ENCODE peak calls at places on chromosomes 4 and X, in nine cellular contexts. C is colonic mucosa, T is GM23248, A is astrocyte, N is IMR-90, D is NT2/D1, J is PC-3, M is mesendoderm, G is neuronal stem cell. H is an unnamed sample.

GRCh38 chrX:137988470-137988869 is 422.5 kb downstream of the ZIC3 start:
- DNase-seq in A (no peak), J (no peak), M (no peak), G (no peak), C (no peak), N (no peak), T (no peak), D (no peak), H (no peak)

GRCh38 chr4:170990989-170991589 is 822.1 kb upstream of the GALNTL6 start:
- DNase-seq in M (peak; percentile 79), N (no peak), G (peak; percentile 35), J (peak; percentile 44), D (peak; percentile 43), C (no peak), A (no peak), T (peak; percentile 3), H (peak; percentile 80)

GRCh38 chrX:131617182-131617581 is 73.3 kb downstream of the OR13H1 start:
- DNase-seq in C (no peak), N (peak; percentile 1), J (peak; percentile 68), D (no peak), M (no peak), G (no peak), T (peak; percentile 33), A (peak; percentile 91), H (no peak)

GRCh38 chr4:8821151-8821950 is 50.3 kb downstream of the HMX1 start:
- DNase-seq in D (no peak), J (no peak), N (no peak), G (no peak), C (peak; percentile 11), M (no peak), A (no peak), T (no peak), H (peak; percentile 31)

GRCh38 chrX:44036336-44036735 is 63.1 kb upstream of the NDP start:
- DNase-seq in G (no peak), M (peak; percentile 75), N (peak; percentile 55), T (peak; percentile 69), A (peak; percentile 93), J (no peak), D (no peak), C (no peak), H (no peak)

GRCh38 chr4:78310056-78310731 is 241.4 kb upstream of the ANXA3 start:
- DNase-seq in C (no peak), A (no peak), D (no peak), T (peak; percentile 80), G (peak; percentile 26), N (no peak), M (no peak), J (no peak), H (no peak)

GRCh38 chr4:68797048-68797447 is 18.7 kb upstream of the UGT2B10 start:
- DNase-seq in J (no peak), C (no peak), A (no peak), T (no peak), G (no peak), D (no peak), M (no peak), N (no peak), H (no peak)

GRCh38 chr4:82785248-82786003 is 13.2 kb downstream of the SCD5 start:
- DNase-seq in J (peak; percentile 83), A (peak; percentile 94), D (no peak), G (no peak), C (no peak), N (peak; percentile 88), M (peak; percentile 80), T (peak; percentile 96), H (peak; percentile 50)

GRCh38 chr4:175720722-175721121 is 91.3 kb downstream of the GPM6A start:
- DNase-seq in M (no peak), J (no peak), N (no peak), T (no peak), C (no peak), D (no peak), A (no peak), G (no peak), H (no peak)

GRCh38 chr4:162485486-162485885 is 321.7 kb upstream of the FSTL5 start:
- DNase-seq in G (no peak), J (peak; percentile 51), T (peak; percentile 40), M (no peak), A (peak; percentile 63), C (no peak), N (no peak), D (no peak), H (no peak)

GRCh38 chrX:15747626-15748173 is 9.6 kb downstream of the CA5B start:
- DNase-seq in A (no peak), T (no peak), C (no peak), M (peak; percentile 41), G (no peak), J (no peak), D (no peak), N (no peak), H (peak; percentile 79)

GRCh38 chr4:56843421-56843899 is 22.0 kb upstream of the SPINK2 start:
- DNase-seq in T (peak; percentile 12), J (no peak), G (no peak), D (no peak), N (no peak), M (peak; percentile 48), C (no peak), A (no peak), H (peak; percentile 79)

GRCh38 chr4:15694431-15694830 is 8.4 kb upstream of the BST1 start:
- DNase-seq in A (peak; percentile 53), T (no peak), C (no peak), M (no peak), N (no peak), G (no peak), D (no peak), J (peak; percentile 75), H (no peak)

GRCh38 chr4:174681723-174682300 is 147.2 kb downstream of the GLRA3 start:
- DNase-seq in T (peak; percentile 59), N (peak; percentile 25), M (peak; percentile 2), C (no peak), G (no peak), J (peak; percentile 20), D (no peak), A (peak; percentile 68), H (no peak)

GRCh38 chr4:75655562-75655961 is 17.6 kb downstream of the G3BP2 start:
- DNase-seq in J (no peak), D (no peak), G (no peak), C (no peak), M (no peak), A (no peak), T (no peak), N (no peak), H (no peak)

GRCh38 chr4:86999244-86999643 is 64.4 kb downstream of the AFF1 start:
- DNase-seq in M (no peak), G (no peak), A (no peak), N (no peak), T (no peak), J (no peak), C (no peak), D (no peak), H (no peak)

DNA sequence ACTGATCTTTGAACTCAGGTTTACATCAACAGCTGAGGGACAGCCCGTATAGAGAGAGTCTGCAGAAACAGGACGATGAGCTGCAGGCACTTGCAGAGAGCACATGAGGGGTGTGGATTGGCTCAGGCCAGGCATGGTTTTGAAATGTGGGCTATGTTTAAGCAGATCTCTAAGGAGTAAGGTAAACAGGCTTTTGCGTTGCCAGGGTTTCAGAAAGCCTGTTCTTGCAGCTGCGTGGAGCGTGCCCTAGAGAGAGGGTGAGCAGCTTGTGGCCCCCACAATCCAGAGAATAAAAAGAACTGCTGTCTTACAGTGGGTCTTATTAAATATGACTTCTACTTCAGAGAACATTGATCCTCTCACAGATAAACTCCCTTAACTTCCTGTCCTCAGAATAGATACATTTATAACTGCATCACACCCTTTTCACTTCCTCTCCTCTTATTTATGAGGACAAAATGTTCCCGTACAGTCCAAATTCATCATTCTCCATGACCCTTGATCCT is 64.1 kb downstream of the TMA16 start:
- DNase-seq in D (no peak), A (no peak), G (no peak), N (no peak), J (no peak), C (no peak), M (no peak), T (no peak), H (no peak)
- H3K4me1 ChIP-seq in D (no peaks in the 10 kb centered on the region), A (no peaks in the 10 kb centered on the region), G (no peaks in the 10 kb centered on the region), N (no peaks in the 10 kb centered on the region), J (no peaks in the 10 kb centered on the region), C (no peaks in the 10 kb centered on the region), M (no peaks in the 10 kb centered on the region), T (no peaks in the 10 kb centered on the region), H (no peaks in the 10 kb centered on the region)

DNA sequence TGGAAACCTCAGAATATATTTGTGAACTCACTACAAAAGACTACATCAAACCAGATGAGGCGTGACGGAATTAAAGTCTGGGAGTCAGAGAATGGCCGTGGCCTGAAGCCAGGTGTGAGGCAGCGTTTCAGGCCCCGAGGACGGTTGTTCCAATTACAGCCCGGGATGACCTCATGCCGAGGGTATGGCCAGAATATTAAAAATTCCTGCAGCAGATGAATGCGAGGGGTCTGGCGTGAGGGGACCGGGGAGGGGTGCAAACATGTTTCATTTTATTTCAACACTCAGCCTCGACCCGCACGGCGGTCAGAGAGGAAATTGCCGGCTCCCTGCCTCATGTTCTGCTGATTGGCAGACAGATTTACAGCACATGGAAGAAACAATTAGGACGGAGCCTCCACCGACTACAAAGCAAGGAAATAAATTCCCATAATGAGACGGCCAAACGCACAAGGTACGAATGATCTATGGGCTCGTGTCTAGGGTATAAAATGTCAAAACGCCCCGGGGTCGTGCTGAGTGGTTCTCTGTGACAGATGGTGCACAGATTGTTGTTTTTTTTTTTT is 289.7 kb downstream of the SHOX start:
- DNase-seq in N (no peak), J (no peak), A (no peak), C (no peak), D (no peak), G (no peak), T (peak; percentile 39), M (no peak), H (no peak)
- H3K4me3 ChIP-seq in N (no peak overlapping the region), J (no peak overlapping the region), A (no peak overlapping the region), C (no peak overlapping the region), D (no peak overlapping the region), G (no peak overlapping the region), T (no peak overlapping the region), M (no peak overlapping the region), H (no peak overlapping the region)

DNA sequence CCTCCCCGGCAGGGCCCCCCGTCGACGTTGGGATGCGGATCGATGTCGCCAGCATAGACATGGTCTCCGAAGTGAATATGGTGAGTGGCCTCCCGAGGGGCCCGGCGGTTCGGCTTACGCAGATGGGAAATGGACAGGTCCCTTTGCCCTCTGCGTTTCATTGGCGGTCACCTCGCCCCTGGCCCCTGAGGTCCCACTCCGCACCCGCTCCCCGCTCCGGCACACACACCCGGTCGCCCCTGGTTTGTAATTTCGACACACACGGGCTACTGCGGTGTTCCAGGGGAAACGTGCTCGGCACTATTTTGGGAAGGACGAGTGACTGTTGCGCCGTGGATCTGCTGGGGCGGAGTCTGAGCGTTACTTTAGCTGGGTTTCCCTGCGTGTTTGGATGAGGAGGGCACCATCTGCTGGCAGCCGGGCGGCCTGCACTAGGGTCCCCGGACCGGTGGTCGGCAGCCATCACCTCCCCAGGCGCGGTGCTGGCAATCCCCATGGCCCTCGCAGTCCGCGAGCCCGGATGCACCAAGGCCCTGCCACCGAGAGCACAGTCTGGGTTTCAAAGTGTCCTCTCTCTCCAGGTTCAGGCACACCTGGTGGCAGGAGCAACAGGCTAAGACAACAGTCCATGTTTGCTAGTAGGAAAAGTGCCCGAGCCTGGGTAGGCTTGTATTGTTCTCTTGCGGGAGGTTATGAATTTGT is 1.2 kb downstream of the GABRB1 start:
- DNase-seq in N (peak; percentile 65), J (no peak), G (peak; percentile 75), A (peak; percentile 45), M (peak; percentile 86), T (peak; percentile 39), C (peak; percentile 52), D (peak; percentile 47), H (peak; percentile 96)
- H3K9ac ChIP-seq in N (peak overlapping the region; percentile 36), J (no peak overlapping the region), G (peak overlapping the region; percentile 64), A (peak overlapping the region; percentile 75), M (peak overlapping the region; percentile 60), T (no peak overlapping the region), C (no peak overlapping the region), D (peak overlapping the region; percentile 61), H (no peak overlapping the region)

GRCh38 chr4:169248645-169249044 is 22.1 kb downstream of the SH3RF1 start:
- DNase-seq in M (no peak), N (no peak), C (no peak), D (no peak), J (no peak), T (no peak), G (no peak), A (no peak), H (no peak)
- H3K4me1 ChIP-seq in M (peaks cover 28% of the 10 kb centered on the region), N (peaks cover 19% of the 10 kb centered on the region), C (peaks cover 7% of the 10 kb centered on the region), D (no peaks in the 10 kb centered on the region), J (peaks cover 54% of the 10 kb centered on the region), T (peaks cover 73% of the 10 kb centered on the region), G (peaks cover 16% of the 10 kb centered on the region), A (peaks cover 58% of the 10 kb centered on the region), H (peaks cover 12% of the 10 kb centered on the region)

H was measured in endodermal cell.